ENCODE peak calls at places on chromosomes 5 and 9, in nine cellular contexts. One of them, this sample, is unnamed.

GRCh38 chr9:124342946-124343485 is 72.2 kb downstream of the PSMB7 start:
- DNase-seq in heart right ventricle: peak; percentile 22
- DNase-seq in heart left ventricle: peak; percentile 21
- DNase-seq in PC-3: peak; percentile 87
- DNase-seq in tibial artery: peak; percentile 93
- DNase-seq in pancreas: no peak
- DNase-seq in psoas muscle: peak; percentile 80
- DNase-seq in fibroblast of lung: peak; percentile 92
- DNase-seq in HCT116: no peak
- DNase-seq in this sample: peak; percentile 82

GRCh38 chr5:145471831-145472616 is 363.1 kb downstream of the PRELID2 start:
- DNase-seq in heart right ventricle: no peak
- DNase-seq in heart left ventricle: no peak
- DNase-seq in PC-3: peak; percentile 58
- DNase-seq in tibial artery: no peak
- DNase-seq in pancreas: peak; percentile 32
- DNase-seq in psoas muscle: no peak
- DNase-seq in fibroblast of lung: peak; percentile 43
- DNase-seq in HCT116: no peak
- DNase-seq in this sample: peak; percentile 78

GRCh38 chr5:91706785-91707520 is 323.8 kb upstream of the ARRDC3 start:
- DNase-seq in heart right ventricle: no peak
- DNase-seq in heart left ventricle: no peak
- DNase-seq in PC-3: no peak
- DNase-seq in tibial artery: no peak
- DNase-seq in pancreas: no peak
- DNase-seq in psoas muscle: no peak
- DNase-seq in fibroblast of lung: peak; percentile 70
- DNase-seq in HCT116: no peak
- DNase-seq in this sample: no peak

GRCh38 chr5:123099514-123100151 is 10.6 kb downstream of the PRDM6 start:
- DNase-seq in heart right ventricle: no peak
- DNase-seq in heart left ventricle: no peak
- DNase-seq in PC-3: no peak
- DNase-seq in tibial artery: no peak
- DNase-seq in pancreas: no peak
- DNase-seq in psoas muscle: peak; percentile 30
- DNase-seq in fibroblast of lung: peak; percentile 20
- DNase-seq in HCT116: peak; percentile 12
- DNase-seq in this sample: no peak

GRCh38 chr9:98317134-98317857 is 61.8 kb upstream of the TBC1D2 start:
- DNase-seq in heart right ventricle: no peak
- DNase-seq in heart left ventricle: no peak
- DNase-seq in PC-3: peak; percentile 14
- DNase-seq in tibial artery: no peak
- DNase-seq in pancreas: no peak
- DNase-seq in psoas muscle: no peak
- DNase-seq in fibroblast of lung: peak; percentile 73
- DNase-seq in HCT116: no peak
- DNase-seq in this sample: peak; percentile 69

GRCh38 chr9:70352356-70352755 is 62.1 kb downstream of the KLF9 start:
- DNase-seq in heart right ventricle: no peak
- DNase-seq in heart left ventricle: no peak
- DNase-seq in PC-3: peak; percentile 22
- DNase-seq in tibial artery: no peak
- DNase-seq in pancreas: no peak
- DNase-seq in psoas muscle: no peak
- DNase-seq in fibroblast of lung: peak; percentile 68
- DNase-seq in HCT116: no peak
- DNase-seq in this sample: peak; percentile 38

GRCh38 chr9:128421474-128422010 is 885 bp downstream of the CERCAM start:
- DNase-seq in heart right ventricle: peak; percentile 15
- DNase-seq in heart left ventricle: no peak
- DNase-seq in PC-3: no peak
- DNase-seq in tibial artery: no peak
- DNase-seq in pancreas: no peak
- DNase-seq in psoas muscle: peak; percentile 43
- DNase-seq in fibroblast of lung: peak; percentile 61
- DNase-seq in HCT116: no peak
- DNase-seq in this sample: no peak

GRCh38 chr9:34291019-34291418 is 38.0 kb downstream of the KIF24 start:
- DNase-seq in heart right ventricle: no peak
- DNase-seq in heart left ventricle: peak; percentile 8
- DNase-seq in PC-3: no peak
- DNase-seq in tibial artery: no peak
- DNase-seq in pancreas: no peak
- DNase-seq in psoas muscle: no peak
- DNase-seq in fibroblast of lung: no peak
- DNase-seq in HCT116: no peak
- DNase-seq in this sample: no peak

GRCh38 chr5:111106320-111106948 is 14.3 kb downstream of the WDR36 start:
- DNase-seq in heart right ventricle: no peak
- DNase-seq in heart left ventricle: no peak
- DNase-seq in PC-3: no peak
- DNase-seq in tibial artery: no peak
- DNase-seq in pancreas: no peak
- DNase-seq in psoas muscle: no peak
- DNase-seq in fibroblast of lung: no peak
- DNase-seq in HCT116: no peak
- DNase-seq in this sample: no peak

GRCh38 chr5:1772634-1773033 is 27.0 kb downstream of the MRPL36 start:
- DNase-seq in heart right ventricle: no peak
- DNase-seq in heart left ventricle: no peak
- DNase-seq in PC-3: peak; percentile 67
- DNase-seq in tibial artery: no peak
- DNase-seq in pancreas: no peak
- DNase-seq in psoas muscle: no peak
- DNase-seq in fibroblast of lung: peak; percentile 51
- DNase-seq in HCT116: peak; percentile 38
- DNase-seq in this sample: no peak

GRCh38 chr9:116274293-116274692 is 120.7 kb downstream of the PAPPA start:
- DNase-seq in heart right ventricle: no peak
- DNase-seq in heart left ventricle: no peak
- DNase-seq in PC-3: no peak
- DNase-seq in tibial artery: no peak
- DNase-seq in pancreas: no peak
- DNase-seq in psoas muscle: no peak
- DNase-seq in fibroblast of lung: peak; percentile 88
- DNase-seq in HCT116: no peak
- DNase-seq in this sample: no peak

GRCh38 chr9:96169488-96169887 is 132.5 kb downstream of the HSD17B3 start:
- DNase-seq in heart right ventricle: no peak
- DNase-seq in heart left ventricle: no peak
- DNase-seq in PC-3: peak; percentile 43
- DNase-seq in tibial artery: no peak
- DNase-seq in pancreas: no peak
- DNase-seq in psoas muscle: no peak
- DNase-seq in fibroblast of lung: peak; percentile 19
- DNase-seq in HCT116: no peak
- DNase-seq in this sample: no peak

GRCh38 chr5:14373685-14374084 is 207.9 kb upstream of the OTULINL start:
- DNase-seq in heart right ventricle: no peak
- DNase-seq in heart left ventricle: no peak
- DNase-seq in PC-3: no peak
- DNase-seq in tibial artery: no peak
- DNase-seq in pancreas: peak; percentile 64
- DNase-seq in psoas muscle: no peak
- DNase-seq in fibroblast of lung: no peak
- DNase-seq in HCT116: no peak
- DNase-seq in this sample: no peak

DNA sequence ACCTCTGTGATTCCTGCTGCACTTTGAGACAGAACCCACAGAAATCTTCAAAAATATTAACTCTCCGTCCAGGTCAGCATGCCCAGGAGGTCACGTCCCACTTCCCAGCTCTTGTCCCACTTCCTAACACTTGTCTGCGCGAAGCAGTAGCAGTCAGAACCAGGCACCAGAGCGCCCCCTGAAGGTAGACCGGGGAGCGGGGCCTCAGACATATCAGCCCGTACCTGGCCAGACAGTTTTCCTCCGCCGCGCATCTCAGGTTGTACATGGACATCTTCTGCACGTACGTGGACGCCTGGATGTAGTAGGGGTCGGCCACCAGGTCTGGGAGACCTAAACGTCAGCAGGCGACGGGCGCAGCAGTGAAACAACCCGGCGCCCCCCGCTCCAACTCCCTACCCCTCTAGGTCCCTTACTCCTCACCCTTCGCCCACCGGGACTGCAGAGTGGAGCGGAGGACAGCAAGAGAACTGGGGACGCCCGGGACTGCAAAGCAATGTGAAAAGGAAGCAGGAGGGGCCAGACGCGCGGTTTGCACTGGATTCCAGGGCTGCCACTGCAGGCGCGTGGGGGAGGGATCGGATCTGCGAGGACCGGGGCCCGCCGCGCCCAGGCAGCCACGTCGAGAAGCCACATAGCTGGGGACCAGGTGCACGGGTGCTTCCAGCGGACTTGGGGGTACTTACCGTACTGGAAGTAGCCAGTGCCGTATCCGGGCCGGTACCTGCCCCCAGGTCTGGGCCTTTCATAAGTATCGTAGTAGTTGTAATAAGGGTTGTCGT is 1.2 kb downstream of the LOX start:
- DNase-seq in heart right ventricle: peak; percentile 71
- DNase-seq in heart left ventricle: peak; percentile 52
- DNase-seq in PC-3: peak; percentile 62
- DNase-seq in tibial artery: peak; percentile 91
- DNase-seq in pancreas: peak; percentile 52
- DNase-seq in psoas muscle: peak; percentile 77
- DNase-seq in fibroblast of lung: peak; percentile 80
- DNase-seq in HCT116: no peak
- DNase-seq in this sample: peak; percentile 71
- TF ChIP-seq CTCF in heart right ventricle: peak; percentile 12
- TF ChIP-seq CTCF in heart left ventricle: peak; percentile 53
- TF ChIP-seq CTCF in PC-3: peak; percentile 72
- TF ChIP-seq CTCF in tibial artery: peak; percentile 63
- TF ChIP-seq CTCF in pancreas: peak; percentile 32
- TF ChIP-seq CTCF in psoas muscle: peak; percentile 54
- TF ChIP-seq CTCF in fibroblast of lung: peak; percentile 85
- TF ChIP-seq CTCF in HCT116: no peak
- TF ChIP-seq CTCF in this sample: peak; percentile 91

GRCh38 chr9:136739509-136739908 is 3.2 kb downstream of the LCN10 start:
- DNase-seq in heart right ventricle: no peak
- DNase-seq in heart left ventricle: no peak
- DNase-seq in PC-3: no peak
- DNase-seq in tibial artery: no peak
- DNase-seq in pancreas: no peak
- DNase-seq in psoas muscle: no peak
- DNase-seq in fibroblast of lung: no peak
- DNase-seq in HCT116: no peak
- DNase-seq in this sample: no peak
- H3K27me3 ChIP-seq in heart right ventricle: peaks cover 19% of the 10 kb centered on the region
- H3K27me3 ChIP-seq in heart left ventricle: peaks cover 19% of the 10 kb centered on the region
- H3K27me3 ChIP-seq in PC-3: peaks cover 18% of the 10 kb centered on the region
- H3K27me3 ChIP-seq in tibial artery: no peaks in the 10 kb centered on the region
- H3K27me3 ChIP-seq in pancreas: no peaks in the 10 kb centered on the region
- H3K27me3 ChIP-seq in psoas muscle: peaks cover 45% of the 10 kb centered on the region
- H3K27me3 ChIP-seq in fibroblast of lung: peaks cover 26% of the 10 kb centered on the region
- H3K27me3 ChIP-seq in HCT116: no peaks in the 10 kb centered on the region
- H3K27me3 ChIP-seq in this sample: peaks cover 28% of the 10 kb centered on the region

GRCh38 chr5:147507480-147508126 is 2.3 kb downstream of the DPYSL3 start:
- DNase-seq in heart right ventricle: no peak
- DNase-seq in heart left ventricle: no peak
- DNase-seq in PC-3: peak; percentile 21
- DNase-seq in tibial artery: no peak
- DNase-seq in pancreas: no peak
- DNase-seq in psoas muscle: no peak
- DNase-seq in fibroblast of lung: peak; percentile 83
- DNase-seq in HCT116: no peak
- DNase-seq in this sample: peak; percentile 66
- H3K4me3 ChIP-seq in heart right ventricle: no peak overlapping the region
- H3K4me3 ChIP-seq in heart left ventricle: peak overlapping the region; percentile 59
- H3K4me3 ChIP-seq in PC-3: peak overlapping the region; percentile 80
- H3K4me3 ChIP-seq in tibial artery: peak overlapping the region; percentile 83
- H3K4me3 ChIP-seq in pancreas: no peak overlapping the region
- H3K4me3 ChIP-seq in psoas muscle: peak overlapping the region; percentile 78
- H3K4me3 ChIP-seq in fibroblast of lung: peak overlapping the region; percentile 76
- H3K4me3 ChIP-seq in HCT116: no peak overlapping the region
- H3K4me3 ChIP-seq in this sample: no peak overlapping the region

GRCh38 chr9:37364751-37365360 is 57.6 kb upstream of the GRHPR start:
- DNase-seq in heart right ventricle: no peak
- DNase-seq in heart left ventricle: no peak
- DNase-seq in PC-3: peak; percentile 15
- DNase-seq in tibial artery: no peak
- DNase-seq in pancreas: no peak
- DNase-seq in psoas muscle: no peak
- DNase-seq in fibroblast of lung: no peak
- DNase-seq in HCT116: no peak
- DNase-seq in this sample: peak; percentile 12
- TF ChIP-seq CTCF in heart right ventricle: no peak
- TF ChIP-seq CTCF in heart left ventricle: no peak
- TF ChIP-seq CTCF in PC-3: no peak
- TF ChIP-seq CTCF in tibial artery: no peak
- TF ChIP-seq CTCF in pancreas: no peak
- TF ChIP-seq CTCF in psoas muscle: no peak
- TF ChIP-seq CTCF in fibroblast of lung: peak; percentile 12
- TF ChIP-seq CTCF in HCT116: no peak
- TF ChIP-seq CTCF in this sample: no peak

DNA sequence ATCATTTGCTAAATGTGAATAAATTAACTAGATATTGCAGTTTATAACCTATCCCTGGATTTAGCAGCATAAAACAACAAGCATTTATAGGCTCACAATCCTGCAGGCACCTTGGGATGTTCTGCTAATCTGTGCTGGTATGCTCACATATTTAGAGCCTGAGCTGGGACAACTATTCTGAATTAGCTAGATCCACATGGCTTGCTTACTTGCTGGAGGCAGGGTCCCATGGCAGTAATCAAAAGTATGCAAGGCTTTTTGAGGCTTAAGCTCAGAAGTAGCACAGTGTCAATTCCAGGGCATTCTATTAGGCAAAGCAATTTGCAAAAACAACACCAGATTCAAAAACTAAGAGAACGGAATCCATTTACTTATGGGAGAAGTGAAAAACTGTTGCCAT is 745.0 kb upstream of the ACO1 start:
- DNase-seq in heart right ventricle: no peak
- DNase-seq in heart left ventricle: no peak
- DNase-seq in PC-3: no peak
- DNase-seq in tibial artery: no peak
- DNase-seq in pancreas: no peak
- DNase-seq in psoas muscle: no peak
- DNase-seq in fibroblast of lung: no peak
- DNase-seq in HCT116: no peak
- DNase-seq in this sample: no peak
- H3K27me3 ChIP-seq in heart right ventricle: no peaks in the 10 kb centered on the region
- H3K27me3 ChIP-seq in heart left ventricle: no peaks in the 10 kb centered on the region
- H3K27me3 ChIP-seq in PC-3: peaks cover 5% of the 10 kb centered on the region
- H3K27me3 ChIP-seq in tibial artery: no peaks in the 10 kb centered on the region
- H3K27me3 ChIP-seq in pancreas: no peaks in the 10 kb centered on the region
- H3K27me3 ChIP-seq in psoas muscle: no peaks in the 10 kb centered on the region
- H3K27me3 ChIP-seq in fibroblast of lung: no peaks in the 10 kb centered on the region
- H3K27me3 ChIP-seq in HCT116: no peaks in the 10 kb centered on the region
- H3K27me3 ChIP-seq in this sample: no peaks in the 10 kb centered on the region

DNA sequence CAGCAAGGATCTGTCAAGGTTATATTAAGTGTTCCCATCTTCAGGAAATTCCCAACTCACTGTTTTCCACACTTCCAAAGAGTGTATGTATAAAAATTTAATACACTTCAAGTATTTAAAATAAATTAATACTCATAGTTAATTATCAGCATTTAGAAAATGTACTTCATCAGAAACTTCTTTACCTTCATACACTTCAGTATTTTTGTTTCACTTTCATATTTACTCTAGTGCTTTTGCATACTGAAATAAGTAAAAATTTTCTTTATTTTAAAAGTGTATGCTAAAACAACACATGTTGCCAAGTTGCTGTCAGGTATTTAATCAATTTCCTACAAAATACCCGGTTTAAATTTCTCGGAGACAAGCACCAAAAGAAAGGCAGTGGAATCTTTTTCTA is 16.5 kb downstream of the RICTOR start:
- DNase-seq in heart right ventricle: no peak
- DNase-seq in heart left ventricle: no peak
- DNase-seq in PC-3: no peak
- DNase-seq in tibial artery: no peak
- DNase-seq in pancreas: no peak
- DNase-seq in psoas muscle: no peak
- DNase-seq in fibroblast of lung: peak; percentile 6
- DNase-seq in HCT116: no peak
- DNase-seq in this sample: no peak
- H3K4me3 ChIP-seq in heart right ventricle: no peak overlapping the region
- H3K4me3 ChIP-seq in heart left ventricle: peak overlapping the region; percentile 49
- H3K4me3 ChIP-seq in PC-3: peak overlapping the region; percentile 5
- H3K4me3 ChIP-seq in tibial artery: peak overlapping the region; percentile 18
- H3K4me3 ChIP-seq in pancreas: no peak overlapping the region
- H3K4me3 ChIP-seq in psoas muscle: peak overlapping the region; percentile 41
- H3K4me3 ChIP-seq in fibroblast of lung: peak overlapping the region; percentile 54
- H3K4me3 ChIP-seq in HCT116: no peak overlapping the region
- H3K4me3 ChIP-seq in this sample: no peak overlapping the region